ENCODE peak calls at places on chromosomes 11 and 22, in four cellular contexts. One of them, this sample, is unnamed.

GRCh38 chr11:65150513-65151271 is 16.4 kb upstream of the SYVN1 start:
- DNase-seq in A549: peak
- DNase-seq in choroid plexus epithelial cell: peak
- DNase-seq in colonic mucosa: peak
- DNase-seq in this sample: peak

GRCh38 chr11:111641339-111642015 is 39.2 kb downstream of the SIK2 start:
- DNase-seq in A549: no peak
- DNase-seq in colonic mucosa: no peak
- DNase-seq in choroid plexus epithelial cell: no peak
- DNase-seq in this sample: no peak

GRCh38 chr11:85154294-85154693 is 472.9 kb downstream of the DLG2 start:
- DNase-seq in colonic mucosa: no peak
- DNase-seq in A549: no peak
- DNase-seq in choroid plexus epithelial cell: no peak
- DNase-seq in this sample: no peak

GRCh38 chr22:33986167-33986771 is 66.0 kb upstream of the LARGE1 start:
- DNase-seq in colonic mucosa: no peak
- DNase-seq in A549: no peak
- DNase-seq in choroid plexus epithelial cell: no peak
- DNase-seq in this sample: no peak

GRCh38 chr11:112999518-112999917 is 38.3 kb downstream of the NCAM1 start:
- DNase-seq in A549: no peak
- DNase-seq in choroid plexus epithelial cell: no peak
- DNase-seq in colonic mucosa: no peak
- DNase-seq in this sample: no peak

GRCh38 chr22:26172389-26172990 is 3.2 kb downstream of the SEZ6L start:
- DNase-seq in choroid plexus epithelial cell: peak
- DNase-seq in colonic mucosa: peak
- DNase-seq in A549: peak
- DNase-seq in this sample: peak

GRCh38 chr22:29342577-29343312 is 27.2 kb upstream of the RASL10A start:
- DNase-seq in choroid plexus epithelial cell: no peak
- DNase-seq in colonic mucosa: no peak
- DNase-seq in A549: no peak
- DNase-seq in this sample: no peak

GRCh38 chr11:15923169-15923568 is 433.2 kb downstream of the SOX6 start:
- DNase-seq in choroid plexus epithelial cell: peak
- DNase-seq in A549: no peak
- DNase-seq in colonic mucosa: no peak
- DNase-seq in this sample: no peak

GRCh38 chr11:13152736-13153541 is 124.7 kb upstream of the BMAL1 start:
- DNase-seq in choroid plexus epithelial cell: peak
- DNase-seq in colonic mucosa: no peak
- DNase-seq in A549: peak
- DNase-seq in this sample: peak

GRCh38 chr22:22752556-22753477 is 108.4 kb downstream of the GGTLC2 start:
- DNase-seq in A549: no peak
- DNase-seq in choroid plexus epithelial cell: peak
- DNase-seq in colonic mucosa: no peak
- DNase-seq in this sample: peak

GRCh38 chr11:120121914-120122473 is 15.9 kb downstream of the TRIM29 start:
- DNase-seq in colonic mucosa: no peak
- DNase-seq in A549: no peak
- DNase-seq in choroid plexus epithelial cell: no peak
- DNase-seq in this sample: no peak

GRCh38 chr22:43504068-43504467 is 92.3 kb downstream of the MPPED1 start:
- DNase-seq in A549: no peak
- DNase-seq in colonic mucosa: no peak
- DNase-seq in choroid plexus epithelial cell: no peak
- DNase-seq in this sample: no peak

GRCh38 chr11:20762112-20762511 is 92.7 kb downstream of the NELL1 start:
- DNase-seq in A549: no peak
- DNase-seq in choroid plexus epithelial cell: no peak
- DNase-seq in colonic mucosa: no peak
- DNase-seq in this sample: no peak

GRCh38 chr22:32331918-32332725 is 25.5 kb upstream of the RFPL3 start:
- DNase-seq in A549: no peak
- DNase-seq in colonic mucosa: no peak
- DNase-seq in choroid plexus epithelial cell: no peak
- DNase-seq in this sample: no peak

GRCh38 chr11:74019104-74019738 is 10.3 kb upstream of the UCP3 start:
- DNase-seq in A549: no peak
- DNase-seq in choroid plexus epithelial cell: peak
- DNase-seq in colonic mucosa: peak
- DNase-seq in this sample: no peak

GRCh38 chr22:26589845-26590524 is at the start of gene TPST2:
- DNase-seq in choroid plexus epithelial cell: peak
- DNase-seq in A549: peak
- DNase-seq in colonic mucosa: peak
- DNase-seq in this sample: peak

GRCh38 chr11:64379160-64379559 is 20.2 kb downstream of the RPS6KA4 start:
- DNase-seq in choroid plexus epithelial cell: no peak
- DNase-seq in A549: no peak
- DNase-seq in colonic mucosa: no peak
- DNase-seq in this sample: no peak

GRCh38 chr22:18082467-18082866 is 4.7 kb downstream of the PEX26 start:
- DNase-seq in choroid plexus epithelial cell: no peak
- DNase-seq in A549: no peak
- DNase-seq in colonic mucosa: no peak
- DNase-seq in this sample: no peak

GRCh38 chr22:25404556-25404922 is 159.9 kb upstream of the GRK3 start:
- DNase-seq in colonic mucosa: no peak
- DNase-seq in A549: no peak
- DNase-seq in choroid plexus epithelial cell: no peak
- DNase-seq in this sample: no peak

GRCh38 chr22:41598081-41598480 is 8.4 kb upstream of the PMM1 start:
- DNase-seq in A549: no peak
- DNase-seq in choroid plexus epithelial cell: peak
- DNase-seq in colonic mucosa: no peak
- DNase-seq in this sample: peak

GRCh38 chr11:76233936-76234703 is 27.8 kb upstream of the WNT11 start:
- DNase-seq in colonic mucosa: peak
- DNase-seq in A549: no peak
- DNase-seq in choroid plexus epithelial cell: peak
- DNase-seq in this sample: peak

GRCh38 chr11:76752321-76753175 is 30.6 kb upstream of the TSKU start:
- DNase-seq in choroid plexus epithelial cell: peak
- DNase-seq in A549: no peak
- DNase-seq in colonic mucosa: peak
- DNase-seq in this sample: peak

GRCh38 chr11:97860237-97860636 is 1160.5 kb upstream of the CNTN5 start:
- DNase-seq in colonic mucosa: no peak
- DNase-seq in A549: no peak
- DNase-seq in choroid plexus epithelial cell: peak
- DNase-seq in this sample: peak

GRCh38 chr11:2301631-2302272 is at the start of the genes C11orf21 and TSPAN32:
- DNase-seq in choroid plexus epithelial cell: peak
- DNase-seq in colonic mucosa: peak
- DNase-seq in A549: no peak
- DNase-seq in this sample: peak

GRCh38 chr11:44261800-44262591 is 47.9 kb downstream of the ALX4 start:
- DNase-seq in A549: no peak
- DNase-seq in colonic mucosa: no peak
- DNase-seq in choroid plexus epithelial cell: no peak
- DNase-seq in this sample: no peak

GRCh38 chr22:48800036-48800885 is 1027.4 kb downstream of the BRD1 start:
- DNase-seq in A549: no peak
- DNase-seq in colonic mucosa: no peak
- DNase-seq in choroid plexus epithelial cell: no peak
- DNase-seq in this sample: no peak

GRCh38 chr11:16604784-16605439 is 133.5 kb upstream of the C11orf58 start:
- DNase-seq in colonic mucosa: peak
- DNase-seq in choroid plexus epithelial cell: no peak
- DNase-seq in A549: peak
- DNase-seq in this sample: peak

GRCh38 chr11:12569499-12570040 is 104.7 kb upstream of the TEAD1 start:
- DNase-seq in choroid plexus epithelial cell: peak
- DNase-seq in colonic mucosa: no peak
- DNase-seq in A549: no peak
- DNase-seq in this sample: peak

GRCh38 chr11:57144075-57144474 is 37.7 kb upstream of the LRRC55 start:
- DNase-seq in choroid plexus epithelial cell: no peak
- DNase-seq in colonic mucosa: no peak
- DNase-seq in A549: no peak
- DNase-seq in this sample: no peak

GRCh38 chr22:24529898-24530297 is 25.0 kb downstream of the GUCD1 start:
- DNase-seq in A549: no peak
- DNase-seq in choroid plexus epithelial cell: no peak
- DNase-seq in colonic mucosa: no peak
- DNase-seq in this sample: no peak

GRCh38 chr11:64230209-64230984 is at the start of gene DNAJC4:
- DNase-seq in choroid plexus epithelial cell: peak
- DNase-seq in A549: peak
- DNase-seq in colonic mucosa: peak
- DNase-seq in this sample: peak

DNA sequence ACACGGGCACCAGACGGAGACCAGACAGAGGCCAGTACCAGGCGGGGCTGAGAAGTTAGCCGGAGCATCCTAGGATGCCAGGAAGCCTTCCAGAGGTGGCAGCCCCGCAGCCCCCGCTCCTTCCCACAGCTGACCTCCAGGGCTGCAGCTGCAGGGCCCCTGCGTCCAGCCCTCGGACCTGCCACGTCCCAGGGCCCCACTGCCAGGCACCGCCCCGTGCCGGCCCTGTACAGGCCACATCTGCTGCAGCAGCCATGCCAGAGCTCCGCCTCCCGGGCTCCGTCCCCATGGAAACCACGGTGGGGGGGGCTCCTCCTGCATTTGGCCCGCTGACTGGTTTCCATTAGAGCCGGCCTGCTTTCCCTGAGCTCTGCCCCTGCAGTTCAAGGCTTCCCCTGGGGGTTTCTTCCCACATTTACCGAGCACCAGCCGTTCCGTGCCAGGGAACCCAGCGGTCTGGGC is 62.5 kb upstream of the PPARA start:
- DNase-seq in choroid plexus epithelial cell: peak
- DNase-seq in A549: no peak
- DNase-seq in colonic mucosa: peak
- DNase-seq in this sample: peak
- H3K4me3 ChIP-seq in choroid plexus epithelial cell: peak
- H3K4me3 ChIP-seq in A549: peak
- H3K4me3 ChIP-seq in colonic mucosa: no peak
- H3K4me3 ChIP-seq in this sample: no peak

DNA sequence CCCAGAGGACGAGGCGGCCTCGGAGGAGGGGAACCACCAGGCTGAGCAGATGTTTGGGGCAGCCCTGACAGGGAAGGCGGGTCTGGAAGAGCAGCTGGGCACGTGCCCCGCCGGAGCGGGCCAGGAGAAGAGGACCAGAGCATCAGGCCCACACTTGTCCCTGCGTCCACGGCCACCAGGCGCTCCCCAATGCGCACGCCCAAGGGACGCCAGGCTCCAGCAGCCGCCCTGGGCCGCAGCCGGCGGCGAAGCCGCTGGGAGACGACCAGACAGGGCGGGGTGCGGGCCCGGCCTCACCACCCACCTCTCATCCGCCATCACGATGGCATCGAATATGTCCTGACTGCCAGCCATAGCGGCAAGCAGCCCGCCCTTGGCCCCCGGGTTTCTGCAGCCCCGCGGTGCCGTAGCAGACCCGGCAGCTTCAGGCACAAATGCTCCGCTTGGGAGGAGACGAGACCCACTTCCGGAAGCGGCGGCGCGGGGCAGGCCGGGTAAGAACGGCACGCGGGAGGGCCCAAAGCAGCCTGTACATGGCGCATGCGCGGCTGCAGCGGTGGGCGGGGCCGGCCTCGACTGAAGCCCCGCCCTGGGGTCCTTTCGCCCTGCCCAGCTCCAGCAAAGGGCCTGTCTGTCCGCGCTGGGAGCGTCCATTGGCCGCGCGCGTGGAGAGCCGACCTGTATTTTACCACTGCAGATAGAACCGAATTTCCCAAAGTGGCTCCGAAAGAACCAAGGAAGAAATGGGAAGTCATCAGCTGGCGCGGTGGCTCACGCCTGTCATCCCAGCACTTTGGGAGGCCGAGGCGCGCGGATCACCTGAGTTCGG is at the start of gene LTO1:
- DNase-seq in A549: peak
- DNase-seq in choroid plexus epithelial cell: peak
- DNase-seq in colonic mucosa: peak
- DNase-seq in this sample: peak
- TF ChIP-seq CTCF in A549: no peak
- TF ChIP-seq CTCF in choroid plexus epithelial cell: no peak
- TF ChIP-seq CTCF in colonic mucosa: no peak
- TF ChIP-seq CTCF in this sample: no peak

GRCh38 chr11:46278387-46279173 is 1.1 kb downstream of the CREB3L1 start:
- DNase-seq in A549: no peak
- DNase-seq in colonic mucosa: peak
- DNase-seq in choroid plexus epithelial cell: peak
- DNase-seq in this sample: peak

GRCh38 chr11:46285173-46285572 is 7.7 kb downstream of the CREB3L1 start:
- DNase-seq in colonic mucosa: no peak
- DNase-seq in choroid plexus epithelial cell: no peak
- DNase-seq in A549: no peak
- DNase-seq in this sample: no peak

GRCh38 chr11:46277623-46278386 is at the start of gene CREB3L1:
- DNase-seq in colonic mucosa: peak
- DNase-seq in A549: no peak
- DNase-seq in choroid plexus epithelial cell: no peak
- DNase-seq in this sample: no peak

GRCh38 chr11:46279393-46280099 is 2.1 kb downstream of the CREB3L1 start:
- DNase-seq in A549: no peak
- DNase-seq in colonic mucosa: peak
- DNase-seq in choroid plexus epithelial cell: peak
- DNase-seq in this sample: peak

GRCh38 chr11:46281374-46281831 is 3.9 kb downstream of the CREB3L1 start:
- DNase-seq in colonic mucosa: peak
- DNase-seq in choroid plexus epithelial cell: no peak
- DNase-seq in A549: no peak
- DNase-seq in this sample: peak
- H3K4me3 ChIP-seq in colonic mucosa: peak
- H3K4me3 ChIP-seq in choroid plexus epithelial cell: peak
- H3K4me3 ChIP-seq in A549: no peak
- H3K4me3 ChIP-seq in this sample: peak

GRCh38 chr11:89433278-89433677 is 57.9 kb downstream of the NOX4 start:
- DNase-seq in colonic mucosa: no peak
- DNase-seq in A549: no peak
- DNase-seq in choroid plexus epithelial cell: no peak
- DNase-seq in this sample: no peak

GRCh38 chr11:89436071-89436470 is 55.1 kb downstream of the NOX4 start:
- DNase-seq in choroid plexus epithelial cell: peak
- DNase-seq in colonic mucosa: no peak
- DNase-seq in A549: no peak
- DNase-seq in this sample: peak

GRCh38 chr11:89441606-89442005 is 49.6 kb downstream of the NOX4 start:
- DNase-seq in colonic mucosa: no peak
- DNase-seq in choroid plexus epithelial cell: no peak
- DNase-seq in A549: no peak
- DNase-seq in this sample: no peak

GRCh38 chr11:89442801-89443200 is 48.4 kb downstream of the NOX4 start:
- DNase-seq in colonic mucosa: no peak
- DNase-seq in A549: no peak
- DNase-seq in choroid plexus epithelial cell: no peak
- DNase-seq in this sample: no peak

GRCh38 chr11:89437317-89437716 is 53.9 kb downstream of the NOX4 start:
- DNase-seq in colonic mucosa: no peak
- DNase-seq in choroid plexus epithelial cell: no peak
- DNase-seq in A549: no peak
- DNase-seq in this sample: no peak
- TF ChIP-seq CTCF in colonic mucosa: no peak
- TF ChIP-seq CTCF in choroid plexus epithelial cell: peak
- TF ChIP-seq CTCF in A549: no peak
- TF ChIP-seq CTCF in this sample: no peak

GRCh38 chr11:637593-638507 is 781 bp downstream of the DRD4 start:
- DNase-seq in colonic mucosa: no peak
- DNase-seq in A549: no peak
- DNase-seq in choroid plexus epithelial cell: no peak
- DNase-seq in this sample: no peak
- H3K4me3 ChIP-seq in colonic mucosa: peak
- H3K4me3 ChIP-seq in A549: no peak
- H3K4me3 ChIP-seq in choroid plexus epithelial cell: peak
- H3K4me3 ChIP-seq in this sample: no peak

This sample was measured in fibroblast of pulmonary artery.